ENCODE peak calls at places on chromosomes 1 and 21, in seven cellular contexts. One of them, this sample, is unnamed.

GRCh38 chr21:21612446-21612845 is 614.2 kb downstream of the NCAM2 start:
- DNase-seq in BE2C: no peak
- DNase-seq in cardiac fibroblast: peak; percentile 88
- DNase-seq in cardiac muscle cell: peak; percentile 93
- DNase-seq in endodermal cell: peak; percentile 50
- DNase-seq in tibial artery: no peak
- DNase-seq in stomach: no peak
- DNase-seq in this sample: peak; percentile 84

GRCh38 chr1:58745086-58745485 is 38.8 kb downstream of the JUN start:
- DNase-seq in cardiac fibroblast: no peak
- DNase-seq in BE2C: no peak
- DNase-seq in cardiac muscle cell: no peak
- DNase-seq in endodermal cell: no peak
- DNase-seq in stomach: no peak
- DNase-seq in tibial artery: no peak
- DNase-seq in this sample: no peak

GRCh38 chr1:116134178-116134773 is 23.1 kb downstream of the MAB21L3 start:
- DNase-seq in cardiac fibroblast: no peak
- DNase-seq in tibial artery: no peak
- DNase-seq in endodermal cell: no peak
- DNase-seq in cardiac muscle cell: no peak
- DNase-seq in stomach: no peak
- DNase-seq in BE2C: no peak
- DNase-seq in this sample: no peak

GRCh38 chr1:41394918-41395598 is 33.8 kb downstream of the FOXO6 start:
- DNase-seq in cardiac muscle cell: peak; percentile 24
- DNase-seq in tibial artery: no peak
- DNase-seq in cardiac fibroblast: peak; percentile 26
- DNase-seq in BE2C: peak; percentile 26
- DNase-seq in endodermal cell: peak; percentile 92
- DNase-seq in stomach: no peak
- DNase-seq in this sample: no peak

GRCh38 chr1:229625893-229626831 is at the start of the genes TAF5L and URB2:
- DNase-seq in BE2C: peak; percentile 94
- DNase-seq in cardiac fibroblast: peak; percentile 91
- DNase-seq in cardiac muscle cell: peak; percentile 93
- DNase-seq in tibial artery: peak; percentile 94
- DNase-seq in endodermal cell: peak; percentile 95
- DNase-seq in stomach: peak; percentile 90
- DNase-seq in this sample: peak; percentile 59

GRCh38 chr1:12448746-12449177 is 169.2 kb downstream of the DHRS3 start:
- DNase-seq in cardiac fibroblast: peak; percentile 62
- DNase-seq in stomach: no peak
- DNase-seq in cardiac muscle cell: peak; percentile 83
- DNase-seq in endodermal cell: peak; percentile 49
- DNase-seq in BE2C: no peak
- DNase-seq in tibial artery: no peak
- DNase-seq in this sample: no peak

GRCh38 chr1:27391511-27392095 is 819 bp upstream of the GPR3 start:
- DNase-seq in endodermal cell: peak; percentile 86
- DNase-seq in tibial artery: no peak
- DNase-seq in stomach: peak; percentile 46
- DNase-seq in BE2C: no peak
- DNase-seq in cardiac muscle cell: peak; percentile 64
- DNase-seq in cardiac fibroblast: peak; percentile 71
- DNase-seq in this sample: no peak

GRCh38 chr21:34630536-34631143 is 15.7 kb upstream of the RCAN1 start:
- DNase-seq in stomach: no peak
- DNase-seq in cardiac fibroblast: peak; percentile 74
- DNase-seq in cardiac muscle cell: peak; percentile 71
- DNase-seq in BE2C: peak; percentile 24
- DNase-seq in tibial artery: no peak
- DNase-seq in endodermal cell: peak; percentile 55
- DNase-seq in this sample: peak; percentile 32

GRCh38 chr1:234611799-234612351 is 1.9 kb upstream of the IRF2BP2 start:
- DNase-seq in tibial artery: peak; percentile 92
- DNase-seq in endodermal cell: peak; percentile 72
- DNase-seq in cardiac muscle cell: no peak
- DNase-seq in stomach: peak; percentile 59
- DNase-seq in BE2C: peak; percentile 47
- DNase-seq in cardiac fibroblast: peak; percentile 54
- DNase-seq in this sample: no peak

GRCh38 chr1:178388398-178389161 is 108.2 kb downstream of the CLEC20A start:
- DNase-seq in BE2C: no peak
- DNase-seq in cardiac fibroblast: peak; percentile 45
- DNase-seq in cardiac muscle cell: peak; percentile 39
- DNase-seq in stomach: no peak
- DNase-seq in tibial artery: no peak
- DNase-seq in endodermal cell: peak; percentile 44
- DNase-seq in this sample: no peak

GRCh38 chr1:8598060-8598724 is 219.2 kb downstream of the RERE start:
- DNase-seq in tibial artery: no peak
- DNase-seq in endodermal cell: no peak
- DNase-seq in cardiac fibroblast: peak; percentile 82
- DNase-seq in stomach: peak; percentile 50
- DNase-seq in cardiac muscle cell: peak; percentile 80
- DNase-seq in BE2C: peak; percentile 47
- DNase-seq in this sample: peak; percentile 22

GRCh38 chr1:99648107-99648506 is 2.2 kb downstream of the PALMD start:
- DNase-seq in tibial artery: no peak
- DNase-seq in cardiac muscle cell: no peak
- DNase-seq in BE2C: peak; percentile 34
- DNase-seq in endodermal cell: peak; percentile 56
- DNase-seq in cardiac fibroblast: peak; percentile 68
- DNase-seq in stomach: no peak
- DNase-seq in this sample: no peak

GRCh38 chr1:15299811-15300210 is 52.8 kb downstream of the FHAD1 start:
- DNase-seq in BE2C: no peak
- DNase-seq in cardiac fibroblast: no peak
- DNase-seq in endodermal cell: no peak
- DNase-seq in cardiac muscle cell: no peak
- DNase-seq in stomach: no peak
- DNase-seq in tibial artery: no peak
- DNase-seq in this sample: no peak

GRCh38 chr1:201369209-201369608 is 8.3 kb downstream of the TNNT2 start:
- DNase-seq in stomach: no peak
- DNase-seq in endodermal cell: no peak
- DNase-seq in tibial artery: no peak
- DNase-seq in BE2C: peak; percentile 49
- DNase-seq in cardiac muscle cell: no peak
- DNase-seq in cardiac fibroblast: no peak
- DNase-seq in this sample: no peak

GRCh38 chr1:235720544-235720943 is 71.0 kb upstream of the GNG4 start:
- DNase-seq in cardiac muscle cell: no peak
- DNase-seq in stomach: no peak
- DNase-seq in BE2C: no peak
- DNase-seq in endodermal cell: no peak
- DNase-seq in cardiac fibroblast: no peak
- DNase-seq in tibial artery: no peak
- DNase-seq in this sample: no peak

GRCh38 chr1:53242381-53242780 is 4.1 kb upstream of the MAGOH start:
- DNase-seq in cardiac fibroblast: no peak
- DNase-seq in BE2C: no peak
- DNase-seq in cardiac muscle cell: no peak
- DNase-seq in endodermal cell: no peak
- DNase-seq in tibial artery: no peak
- DNase-seq in stomach: no peak
- DNase-seq in this sample: no peak

GRCh38 chr1:224747578-224747977 is 131.5 kb downstream of the CNIH3 start:
- DNase-seq in stomach: no peak
- DNase-seq in endodermal cell: no peak
- DNase-seq in BE2C: peak; percentile 38
- DNase-seq in cardiac muscle cell: peak; percentile 63
- DNase-seq in cardiac fibroblast: peak; percentile 63
- DNase-seq in tibial artery: no peak
- DNase-seq in this sample: peak; percentile 31

GRCh38 chr1:200165493-200166220 is 138.1 kb downstream of the NR5A2 start:
- DNase-seq in tibial artery: no peak
- DNase-seq in cardiac muscle cell: no peak
- DNase-seq in BE2C: no peak
- DNase-seq in cardiac fibroblast: no peak
- DNase-seq in endodermal cell: no peak
- DNase-seq in stomach: no peak
- DNase-seq in this sample: no peak

GRCh38 chr1:110253213-110253612 is 43.1 kb downstream of the KCNC4 start:
- DNase-seq in BE2C: no peak
- DNase-seq in endodermal cell: no peak
- DNase-seq in cardiac muscle cell: no peak
- DNase-seq in cardiac fibroblast: no peak
- DNase-seq in tibial artery: no peak
- DNase-seq in stomach: no peak
- DNase-seq in this sample: no peak

GRCh38 chr1:109381573-109381972 is 16.1 kb downstream of the SORT1 start:
- DNase-seq in cardiac fibroblast: no peak
- DNase-seq in stomach: no peak
- DNase-seq in BE2C: no peak
- DNase-seq in tibial artery: no peak
- DNase-seq in cardiac muscle cell: no peak
- DNase-seq in endodermal cell: no peak
- DNase-seq in this sample: no peak

DNA sequence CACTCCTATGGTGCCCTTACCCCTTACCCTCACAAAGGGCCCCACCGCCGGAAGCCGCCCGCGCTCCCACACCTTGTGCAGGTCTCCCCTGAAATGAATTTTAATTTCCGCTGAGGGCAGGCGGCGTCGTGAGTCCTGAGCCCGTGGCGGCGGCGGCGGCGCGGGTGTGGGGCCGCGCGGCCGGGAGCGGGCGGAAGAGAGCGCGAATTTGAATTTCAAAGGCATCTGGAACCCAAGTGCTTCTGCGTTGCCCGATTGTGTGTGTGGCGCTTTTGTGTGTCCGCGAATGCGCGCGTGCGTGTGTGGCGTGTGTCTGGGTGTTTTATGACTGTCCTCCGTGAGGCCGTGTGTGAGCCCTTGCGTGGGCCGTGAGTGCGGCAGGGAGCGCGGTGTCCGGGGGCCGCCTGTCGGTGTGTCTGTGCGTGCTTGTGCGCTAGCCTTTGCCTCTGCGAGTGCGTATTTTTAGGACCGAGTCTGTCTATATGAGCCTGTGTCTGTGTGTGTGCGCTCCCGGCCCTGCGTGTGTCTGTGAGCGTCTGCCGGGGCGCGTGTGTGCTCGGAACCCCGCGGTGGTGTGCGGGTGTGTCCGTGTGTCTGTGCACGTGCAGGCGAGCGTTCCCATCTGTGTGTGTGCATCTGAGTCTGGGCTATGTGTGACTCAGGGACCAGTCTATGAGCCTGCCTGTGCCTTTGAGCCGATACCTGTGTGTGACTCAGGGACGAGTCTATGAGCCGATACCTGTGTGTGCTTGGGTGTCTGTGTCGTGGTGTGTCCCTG is 7.9 kb upstream of the ADGRB2 start:
- DNase-seq in cardiac fibroblast: no peak
- DNase-seq in tibial artery: no peak
- DNase-seq in endodermal cell: no peak
- DNase-seq in BE2C: no peak
- DNase-seq in cardiac muscle cell: peak; percentile 32
- DNase-seq in stomach: no peak
- DNase-seq in this sample: no peak
- TF ChIP-seq CTCF in cardiac fibroblast: no peak
- TF ChIP-seq CTCF in tibial artery: no peak
- TF ChIP-seq CTCF in endodermal cell: peak; percentile 27
- TF ChIP-seq CTCF in BE2C: no peak
- TF ChIP-seq CTCF in cardiac muscle cell: no peak
- TF ChIP-seq CTCF in stomach: no peak
- TF ChIP-seq CTCF in this sample: no peak

GRCh38 chr1:151596166-151596933 is 15.5 kb upstream of the SNX27 start:
- DNase-seq in endodermal cell: no peak
- DNase-seq in stomach: no peak
- DNase-seq in tibial artery: no peak
- DNase-seq in BE2C: peak; percentile 85
- DNase-seq in cardiac fibroblast: no peak
- DNase-seq in cardiac muscle cell: peak; percentile 27
- DNase-seq in this sample: no peak

GRCh38 chr1:151590961-151591360 is 20.9 kb upstream of the SNX27 start:
- DNase-seq in cardiac muscle cell: no peak
- DNase-seq in stomach: no peak
- DNase-seq in tibial artery: no peak
- DNase-seq in cardiac fibroblast: no peak
- DNase-seq in endodermal cell: no peak
- DNase-seq in BE2C: no peak
- DNase-seq in this sample: no peak

GRCh38 chr1:151593651-151594625 is 17.9 kb upstream of the SNX27 start:
- DNase-seq in cardiac fibroblast: peak; percentile 59
- DNase-seq in stomach: peak; percentile 92
- DNase-seq in endodermal cell: peak; percentile 96
- DNase-seq in cardiac muscle cell: peak; percentile 56
- DNase-seq in BE2C: peak; percentile 86
- DNase-seq in tibial artery: peak; percentile 83
- DNase-seq in this sample: no peak
- H3K4me3 ChIP-seq in cardiac fibroblast: no peak overlapping the region
- H3K4me3 ChIP-seq in stomach: no peak overlapping the region
- H3K4me3 ChIP-seq in endodermal cell: peak overlapping the region; percentile 74
- H3K4me3 ChIP-seq in cardiac muscle cell: peak overlapping the region; percentile 10
- H3K4me3 ChIP-seq in BE2C: peak overlapping the region; percentile 39
- H3K4me3 ChIP-seq in tibial artery: no peak overlapping the region
- H3K4me3 ChIP-seq in this sample: no peak overlapping the region

GRCh38 chr1:209585672-209586071 is 2.2 kb downstream of the CAMK1G start:
- DNase-seq in tibial artery: no peak
- DNase-seq in endodermal cell: peak; percentile 80
- DNase-seq in cardiac muscle cell: peak; percentile 56
- DNase-seq in BE2C: peak; percentile 72
- DNase-seq in stomach: peak; percentile 65
- DNase-seq in cardiac fibroblast: peak; percentile 51
- DNase-seq in this sample: no peak
- TF ChIP-seq CTCF in tibial artery: no peak
- TF ChIP-seq CTCF in endodermal cell: no peak
- TF ChIP-seq CTCF in cardiac muscle cell: peak; percentile 17
- TF ChIP-seq CTCF in BE2C: no peak
- TF ChIP-seq CTCF in stomach: no peak
- TF ChIP-seq CTCF in cardiac fibroblast: no peak
- TF ChIP-seq CTCF in this sample: no peak

DNA sequence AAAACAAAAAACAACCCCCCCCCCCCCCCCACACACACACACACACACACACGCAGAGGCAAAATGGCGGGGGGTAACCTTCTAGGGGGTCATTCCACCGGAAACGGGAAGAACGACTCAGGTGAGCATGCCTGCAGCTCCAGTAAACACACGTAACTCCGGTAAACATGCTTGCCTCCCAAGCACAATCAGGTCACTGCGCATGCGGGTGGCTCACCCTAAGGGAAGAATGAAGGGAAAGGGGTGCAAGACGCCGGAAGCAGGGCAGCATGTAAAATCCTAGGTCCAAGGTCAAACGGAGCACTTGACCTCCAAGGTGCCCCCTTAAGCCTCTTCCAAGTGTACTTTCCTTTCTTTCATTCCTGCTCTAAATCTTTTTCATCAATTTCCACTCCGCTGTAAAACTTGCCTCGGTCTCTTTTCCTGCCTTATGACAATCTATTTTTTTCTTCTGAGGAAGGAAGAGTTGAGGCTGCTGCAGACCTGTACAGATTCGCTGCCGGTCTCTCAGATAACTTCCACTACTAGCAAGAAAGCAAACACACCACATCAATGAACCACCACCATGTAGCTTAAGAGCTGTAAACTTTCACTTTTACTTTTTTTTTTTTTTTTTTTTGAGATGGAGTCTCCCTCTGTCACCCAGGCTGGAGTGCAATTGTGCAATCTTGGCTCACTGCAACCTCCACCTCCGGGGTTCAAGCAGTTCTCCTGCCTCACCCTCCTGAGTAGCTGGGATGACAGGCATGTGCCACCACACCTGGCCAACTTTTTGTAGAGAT is 21.0 kb upstream of the CBR3 start:
- DNase-seq in cardiac fibroblast: no peak
- DNase-seq in stomach: peak; percentile 85
- DNase-seq in cardiac muscle cell: no peak
- DNase-seq in endodermal cell: no peak
- DNase-seq in tibial artery: no peak
- DNase-seq in BE2C: no peak
- DNase-seq in this sample: no peak
- H3K4me3 ChIP-seq in cardiac fibroblast: no peak overlapping the region
- H3K4me3 ChIP-seq in stomach: peak overlapping the region; percentile 50
- H3K4me3 ChIP-seq in cardiac muscle cell: no peak overlapping the region
- H3K4me3 ChIP-seq in endodermal cell: no peak overlapping the region
- H3K4me3 ChIP-seq in tibial artery: no peak overlapping the region
- H3K4me3 ChIP-seq in BE2C: no peak overlapping the region
- H3K4me3 ChIP-seq in this sample: no peak overlapping the region